ENCODE peak calls at places on chromosomes 6 and 20, in four cellular contexts. G is H1, I is neuronal stem cell, R is H9. Z is an unnamed sample.

GRCh38 chr6:163751032-163751525 is 336.6 kb downstream of the QKI start:
- DNase-seq in G (no peak), I (no peak), R (no peak), Z (no peak)

GRCh38 chr6:15062311-15063252 is 183.3 kb upstream of the JARID2 start:
- DNase-seq in G (no peak), I (no peak), R (no peak), Z (peak)

GRCh38 chr6:166258854-166259276 is 49.3 kb downstream of the PRR18 start:
- DNase-seq in G (no peak), I (no peak), R (no peak), Z (peak)

GRCh38 chr6:161462148-161462547 is 188.3 kb upstream of the AGPAT4 start:
- DNase-seq in G (no peak), I (no peak), R (no peak), Z (no peak)

GRCh38 chr20:5559937-5560336 is 190.3 kb upstream of the SHLD1 start:
- DNase-seq in G (no peak), I (no peak), R (no peak), Z (no peak)

GRCh38 chr6:71248866-71249265 is 39.7 kb upstream of the OGFRL1 start:
- DNase-seq in G (no peak), I (no peak), R (no peak), Z (no peak)

GRCh38 chr6:90173262-90173926 is 123.2 kb downstream of the BACH2 start:
- DNase-seq in G (no peak), I (no peak), R (no peak), Z (no peak)

GRCh38 chr6:80438728-80439127 is 332.3 kb downstream of the BCKDHB start:
- DNase-seq in G (no peak), I (peak), R (no peak), Z (peak)

GRCh38 chr20:10671850-10672578 is 1.8 kb downstream of the JAG1 start:
- DNase-seq in G (peak), I (no peak), R (peak), Z (peak)

GRCh38 chr6:6591778-6592388 is 3.4 kb downstream of the LY86 start:
- DNase-seq in G (no peak), I (no peak), R (no peak), Z (peak)

GRCh38 chr20:651713-652610 is 1.0 kb downstream of the SRXN1 start:
- DNase-seq in G (no peak), I (no peak), R (no peak), Z (no peak)

GRCh38 chr6:161961796-161962195 is 687.9 kb upstream of the AGPAT4 start:
- DNase-seq in G (no peak), I (no peak), R (no peak), Z (no peak)

GRCh38 chr6:126027601-126028000 is 41.3 kb downstream of the TRMT11 start:
- DNase-seq in G (no peak), I (no peak), R (no peak), Z (no peak)

GRCh38 chr6:15464211-15464725 is 198.6 kb downstream of the DTNBP1 start:
- DNase-seq in G (peak), I (peak), R (peak), Z (peak)

GRCh38 chr6:41599015-41599835 is 39.0 kb upstream of the MDFI start:
- DNase-seq in G (no peak), I (no peak), R (peak), Z (no peak)

DNA sequence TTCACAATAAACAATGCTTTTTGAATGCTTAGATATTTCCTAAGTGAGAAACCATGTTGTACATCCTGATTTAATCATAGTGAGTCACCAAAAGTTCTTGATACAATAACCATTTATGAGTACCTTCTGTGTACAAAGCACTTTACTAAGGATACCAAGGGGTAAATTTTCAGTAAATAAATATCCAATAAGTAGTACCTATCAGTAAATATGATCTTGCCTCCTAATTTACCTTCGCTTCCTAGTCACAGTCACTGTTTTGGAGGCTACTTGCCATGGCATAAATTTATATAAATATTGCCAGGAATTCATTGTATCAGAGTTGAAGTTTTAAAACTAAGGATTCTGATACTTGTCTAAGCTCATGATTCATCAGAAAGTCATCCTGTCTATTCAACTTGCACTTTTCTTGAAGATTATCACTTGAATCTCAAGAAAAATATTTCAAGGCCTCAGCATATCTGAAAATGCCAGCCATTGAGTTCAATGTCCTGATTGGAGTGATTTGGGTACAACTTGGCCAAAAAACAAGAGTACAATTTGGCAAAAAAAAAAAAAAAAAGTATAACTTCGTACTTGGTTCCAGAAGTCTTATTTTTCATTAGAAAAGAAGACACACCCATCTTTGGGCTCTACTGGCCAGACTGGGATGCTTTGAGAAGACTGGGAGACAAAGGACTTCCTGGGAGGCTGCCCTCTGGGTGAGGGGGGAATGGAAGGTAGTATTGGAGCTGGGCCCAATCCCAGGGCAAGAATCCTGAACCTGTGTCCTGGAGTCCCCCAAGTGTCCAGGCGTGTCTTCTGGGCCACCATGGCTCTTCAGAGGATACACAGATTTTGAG is 32.8 kb downstream of the RAB22A start:
- DNase-seq in G (no peak), I (no peak), R (no peak), Z (peak)
- H3K14ac ChIP-seq in G (no peak), I (no peak), R (no peak), Z (no peak)

GRCh38 chr20:32207211-32207625 is 325 bp downstream of the PLAGL2 start:
- DNase-seq in G (no peak), I (no peak), R (no peak), Z (no peak)
- H3K18ac ChIP-seq in G (peak), I (peak), R (no peak), Z (peak)

DNA sequence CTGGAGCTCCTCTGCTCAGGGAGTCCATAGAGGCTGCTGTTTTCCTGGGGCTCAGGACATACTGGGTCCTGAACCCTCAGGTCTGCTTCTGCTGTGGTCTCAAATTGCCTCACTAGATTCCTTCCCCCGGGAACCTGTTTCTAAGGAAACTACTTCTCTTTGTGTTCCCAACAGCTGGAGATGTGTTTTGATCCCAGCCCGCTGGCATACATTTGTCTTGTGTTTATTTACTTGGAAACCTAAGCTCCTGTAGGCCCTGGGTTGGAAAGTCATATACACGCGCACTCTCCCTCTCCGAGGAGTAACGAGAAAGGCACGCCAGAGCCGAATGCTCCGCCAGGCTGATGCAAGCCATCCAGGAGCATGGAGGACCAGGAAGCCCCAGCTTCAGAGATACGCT is 222.8 kb downstream of the UST start:
- DNase-seq in G (no peak), I (no peak), R (no peak), Z (peak)
- H3K14ac ChIP-seq in G (no peak), I (no peak), R (peak), Z (no peak)

GRCh38 chr6:127299522-127300240 is 33.0 kb downstream of the RNF146 start:
- DNase-seq in G (no peak), I (no peak), R (no peak), Z (peak)
- H3K18ac ChIP-seq in G (no peak), I (no peak), R (no peak), Z (no peak)

GRCh38 chr6:82362868-82363267 is 749 bp upstream of the TPBG start:
- DNase-seq in G (no peak), I (peak), R (peak), Z (peak)

GRCh38 chr6:82362144-82362543 is 1.5 kb upstream of the TPBG start:
- DNase-seq in G (no peak), I (no peak), R (no peak), Z (no peak)

GRCh38 chr6:82363368-82364086 is at the start of gene TPBG:
- DNase-seq in G (peak), I (peak), R (peak), Z (peak)

GRCh38 chr6:82364087-82365010 is 732 bp downstream of the TPBG start:
- DNase-seq in G (peak), I (peak), R (peak), Z (peak)

GRCh38 chr6:82365011-82365751 is 1.6 kb downstream of the TPBG start:
- DNase-seq in G (peak), I (peak), R (peak), Z (peak)
- H3K14ac ChIP-seq in G (no peak), I (peak), R (peak), Z (peak)

DNA sequence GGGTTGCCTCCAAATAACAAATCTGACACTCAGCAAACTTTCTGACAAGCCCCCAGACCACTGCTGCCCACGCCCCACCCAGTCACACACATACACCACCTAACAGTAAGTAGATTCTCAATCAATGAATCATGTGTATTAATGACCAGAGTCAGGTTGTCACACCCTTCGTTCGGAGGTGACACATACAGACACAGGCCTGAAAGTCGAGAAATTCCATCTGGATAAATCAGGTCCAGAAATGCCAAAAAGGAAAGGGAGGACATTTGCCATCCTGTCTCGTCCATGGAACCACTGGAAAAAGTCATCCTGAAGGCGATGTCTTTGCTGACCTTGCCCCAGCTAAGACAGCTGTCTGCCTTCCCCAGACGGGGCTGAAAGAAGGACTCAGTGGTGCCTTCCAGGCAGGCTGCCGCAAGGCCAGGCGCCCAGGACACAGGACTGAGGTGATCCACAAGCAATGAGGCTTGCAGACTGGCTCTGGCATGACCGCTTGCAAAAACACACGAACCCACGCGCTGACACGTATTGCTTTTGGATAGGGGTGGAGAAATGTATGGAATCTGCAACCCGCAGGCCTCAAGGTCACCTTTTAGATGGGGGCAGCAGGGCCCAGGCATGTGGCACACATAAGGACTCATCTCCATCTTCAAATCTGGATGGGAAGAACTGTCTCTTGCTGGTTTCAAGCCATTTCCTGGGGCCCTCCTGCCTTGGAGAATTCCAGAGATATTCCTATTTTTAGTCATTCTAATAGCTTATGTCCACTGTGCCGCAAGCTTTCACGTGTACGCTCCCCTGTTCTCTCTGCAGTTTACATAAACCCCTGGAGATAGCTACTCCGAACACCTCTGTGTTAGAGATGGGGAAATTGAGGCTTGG is 9.0 kb downstream of the NFATC2 start:
- DNase-seq in G (no peak), I (no peak), R (no peak), Z (peak)
- H3K18ac ChIP-seq in G (no peak), I (no peak), R (no peak), Z (no peak)